ENCODE peak calls at places on chromosomes 2 and 18, in six cellular contexts. One of them, this sample, is unnamed.

GRCh38 chr2:235064980-235065379 is 113.2 kb downstream of the SH3BP4 start:
- DNase-seq in left lung: no peak
- DNase-seq in brain microvascular endothelial cell: no peak
- DNase-seq in IMR-90: no peak
- DNase-seq in H9: no peak
- DNase-seq in lung: no peak
- DNase-seq in this sample: no peak

GRCh38 chr2:27715318-27716165 is 51.9 kb downstream of the SLC4A1AP start:
- DNase-seq in IMR-90: peak
- DNase-seq in left lung: no peak
- DNase-seq in brain microvascular endothelial cell: peak
- DNase-seq in H9: no peak
- DNase-seq in lung: no peak
- DNase-seq in this sample: no peak

GRCh38 chr2:28424799-28425492 is 32.3 kb downstream of the FOSL2 start:
- DNase-seq in left lung: no peak
- DNase-seq in H9: no peak
- DNase-seq in IMR-90: no peak
- DNase-seq in lung: no peak
- DNase-seq in brain microvascular endothelial cell: no peak
- DNase-seq in this sample: no peak

GRCh38 chr2:241137276-241138190 is 11.7 kb downstream of the PASK start:
- DNase-seq in lung: no peak
- DNase-seq in IMR-90: no peak
- DNase-seq in brain microvascular endothelial cell: no peak
- DNase-seq in left lung: no peak
- DNase-seq in H9: no peak
- DNase-seq in this sample: no peak

GRCh38 chr18:8406486-8407250 is 202.6 kb upstream of the RAB12 start:
- DNase-seq in brain microvascular endothelial cell: no peak
- DNase-seq in IMR-90: peak
- DNase-seq in left lung: no peak
- DNase-seq in lung: no peak
- DNase-seq in H9: no peak
- DNase-seq in this sample: no peak

GRCh38 chr2:14358774-14359173 is 273.7 kb upstream of the LRATD1 start:
- DNase-seq in brain microvascular endothelial cell: no peak
- DNase-seq in H9: no peak
- DNase-seq in IMR-90: no peak
- DNase-seq in left lung: no peak
- DNase-seq in lung: no peak
- DNase-seq in this sample: no peak

GRCh38 chr2:36407403-36407802 is 51.8 kb downstream of the CRIM1 start:
- DNase-seq in brain microvascular endothelial cell: no peak
- DNase-seq in left lung: no peak
- DNase-seq in lung: no peak
- DNase-seq in IMR-90: no peak
- DNase-seq in H9: no peak
- DNase-seq in this sample: no peak

GRCh38 chr2:201234167-201235139 is 25.9 kb upstream of the CASP8 start:
- DNase-seq in lung: no peak
- DNase-seq in IMR-90: peak
- DNase-seq in left lung: no peak
- DNase-seq in H9: no peak
- DNase-seq in brain microvascular endothelial cell: no peak
- DNase-seq in this sample: no peak

GRCh38 chr2:233354971-233355574 is 779 bp downstream of the DGKD start:
- DNase-seq in H9: no peak
- DNase-seq in brain microvascular endothelial cell: no peak
- DNase-seq in lung: no peak
- DNase-seq in IMR-90: no peak
- DNase-seq in left lung: peak
- DNase-seq in this sample: no peak

GRCh38 chr2:157538073-157538472 is 90.6 kb downstream of the ACVR1C start:
- DNase-seq in left lung: no peak
- DNase-seq in IMR-90: no peak
- DNase-seq in lung: no peak
- DNase-seq in H9: no peak
- DNase-seq in brain microvascular endothelial cell: no peak
- DNase-seq in this sample: no peak

GRCh38 chr2:174775586-174775985 is 11.3 kb upstream of the CHRNA1 start:
- DNase-seq in brain microvascular endothelial cell: no peak
- DNase-seq in IMR-90: peak
- DNase-seq in left lung: no peak
- DNase-seq in lung: no peak
- DNase-seq in H9: peak
- DNase-seq in this sample: peak

GRCh38 chr18:3380384-3380961 is 69.5 kb upstream of the TGIF1 start:
- DNase-seq in H9: no peak
- DNase-seq in IMR-90: peak
- DNase-seq in lung: no peak
- DNase-seq in left lung: no peak
- DNase-seq in brain microvascular endothelial cell: peak
- DNase-seq in this sample: peak

GRCh38 chr2:149701241-149701640 is 113.7 kb upstream of the MMADHC start:
- DNase-seq in IMR-90: no peak
- DNase-seq in left lung: no peak
- DNase-seq in brain microvascular endothelial cell: no peak
- DNase-seq in lung: no peak
- DNase-seq in H9: no peak
- DNase-seq in this sample: no peak

GRCh38 chr2:2101924-2102323 is 229.2 kb downstream of the MYT1L start:
- DNase-seq in IMR-90: no peak
- DNase-seq in H9: no peak
- DNase-seq in brain microvascular endothelial cell: peak
- DNase-seq in lung: no peak
- DNase-seq in left lung: no peak
- DNase-seq in this sample: no peak

GRCh38 chr18:57771626-57772025 is 31.5 kb downstream of the ATP8B1 start:
- DNase-seq in lung: no peak
- DNase-seq in brain microvascular endothelial cell: no peak
- DNase-seq in H9: no peak
- DNase-seq in left lung: no peak
- DNase-seq in IMR-90: no peak
- DNase-seq in this sample: no peak

GRCh38 chr2:176096986-176097819 is 2.4 kb upstream of the HOXD12 start:
- DNase-seq in left lung: peak
- DNase-seq in brain microvascular endothelial cell: peak
- DNase-seq in H9: peak
- DNase-seq in lung: peak
- DNase-seq in IMR-90: peak
- DNase-seq in this sample: no peak

GRCh38 chr2:135926605-135927004 is 50.4 kb upstream of the MCM6 start:
- DNase-seq in left lung: no peak
- DNase-seq in IMR-90: no peak
- DNase-seq in lung: no peak
- DNase-seq in brain microvascular endothelial cell: no peak
- DNase-seq in H9: no peak
- DNase-seq in this sample: no peak

GRCh38 chr2:241553981-241554380 is 4.6 kb upstream of the BOK start:
- DNase-seq in IMR-90: no peak
- DNase-seq in H9: peak
- DNase-seq in brain microvascular endothelial cell: no peak
- DNase-seq in lung: no peak
- DNase-seq in left lung: no peak
- DNase-seq in this sample: no peak

GRCh38 chr2:9896216-9896615 is 52.9 kb downstream of the TAF1B start:
- DNase-seq in lung: no peak
- DNase-seq in brain microvascular endothelial cell: no peak
- DNase-seq in H9: no peak
- DNase-seq in IMR-90: no peak
- DNase-seq in left lung: no peak
- DNase-seq in this sample: no peak

GRCh38 chr2:16425462-16426336 is 239.9 kb downstream of the CYRIA start:
- DNase-seq in lung: peak
- DNase-seq in brain microvascular endothelial cell: no peak
- DNase-seq in H9: no peak
- DNase-seq in IMR-90: no peak
- DNase-seq in left lung: peak
- DNase-seq in this sample: no peak

GRCh38 chr2:121721926-121722325 is 14.7 kb downstream of the NIFK start:
- DNase-seq in brain microvascular endothelial cell: peak
- DNase-seq in lung: no peak
- DNase-seq in H9: no peak
- DNase-seq in IMR-90: peak
- DNase-seq in left lung: no peak
- DNase-seq in this sample: no peak

GRCh38 chr2:47172156-47172921 is 17.2 kb upstream of the STPG4 start:
- DNase-seq in left lung: no peak
- DNase-seq in brain microvascular endothelial cell: no peak
- DNase-seq in lung: no peak
- DNase-seq in H9: no peak
- DNase-seq in IMR-90: no peak
- DNase-seq in this sample: no peak

GRCh38 chr2:63283273-63283672 is 232.6 kb downstream of the OTX1 start:
- DNase-seq in left lung: no peak
- DNase-seq in IMR-90: no peak
- DNase-seq in brain microvascular endothelial cell: no peak
- DNase-seq in H9: no peak
- DNase-seq in lung: no peak
- DNase-seq in this sample: no peak

GRCh38 chr2:207549145-207549544 is 19.4 kb downstream of the CREB1 start:
- DNase-seq in left lung: no peak
- DNase-seq in brain microvascular endothelial cell: no peak
- DNase-seq in lung: no peak
- DNase-seq in H9: no peak
- DNase-seq in IMR-90: no peak
- DNase-seq in this sample: no peak

GRCh38 chr2:219289537-219290361 is 10.6 kb downstream of the DNAJB2 start:
- DNase-seq in brain microvascular endothelial cell: peak
- DNase-seq in left lung: no peak
- DNase-seq in lung: peak
- DNase-seq in IMR-90: peak
- DNase-seq in H9: no peak
- DNase-seq in this sample: no peak

DNA sequence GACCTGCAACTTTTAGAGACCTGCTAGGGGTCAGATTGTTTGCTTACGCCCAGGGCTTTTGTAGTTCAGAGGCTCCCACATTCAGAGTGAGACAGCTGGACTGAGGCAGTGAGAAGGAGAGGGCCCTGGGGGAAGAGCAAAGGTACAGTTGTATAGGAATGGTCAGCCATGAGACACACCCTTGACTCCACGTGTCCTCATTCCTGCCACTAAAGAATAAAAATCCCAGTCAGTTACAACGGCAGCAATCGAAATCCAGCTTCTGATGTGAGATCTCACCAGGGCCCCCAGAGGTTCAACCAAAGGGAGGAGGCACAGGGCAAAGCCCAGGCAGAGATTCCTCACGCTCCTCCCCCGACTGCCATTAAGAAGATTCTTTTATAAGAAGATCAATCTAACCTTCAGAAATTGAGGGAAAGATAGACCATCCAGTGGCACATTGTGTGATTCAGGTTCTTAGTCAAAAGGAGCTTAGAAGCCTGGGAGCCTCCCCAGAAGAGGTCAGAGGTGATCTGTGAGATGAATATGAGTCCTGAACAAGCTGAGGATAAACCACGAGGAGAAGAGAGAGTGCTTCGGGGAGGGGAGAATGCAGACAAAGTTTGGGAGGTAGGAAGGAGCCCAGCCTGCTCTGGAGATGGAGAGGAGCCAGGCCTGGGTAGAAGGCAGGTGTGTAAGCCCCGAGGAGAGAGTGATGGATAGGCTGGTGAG is 317.0 kb downstream of the CYP26B1 start:
- DNase-seq in IMR-90: peak
- DNase-seq in brain microvascular endothelial cell: no peak
- DNase-seq in H9: peak
- DNase-seq in lung: no peak
- DNase-seq in left lung: no peak
- DNase-seq in this sample: no peak
- H3K27ac ChIP-seq in IMR-90: peak
- H3K27ac ChIP-seq in brain microvascular endothelial cell: peak
- H3K27ac ChIP-seq in H9: no peak
- H3K27ac ChIP-seq in lung: no peak
- H3K27ac ChIP-seq in left lung: no peak
- H3K27ac ChIP-seq in this sample: no peak

DNA sequence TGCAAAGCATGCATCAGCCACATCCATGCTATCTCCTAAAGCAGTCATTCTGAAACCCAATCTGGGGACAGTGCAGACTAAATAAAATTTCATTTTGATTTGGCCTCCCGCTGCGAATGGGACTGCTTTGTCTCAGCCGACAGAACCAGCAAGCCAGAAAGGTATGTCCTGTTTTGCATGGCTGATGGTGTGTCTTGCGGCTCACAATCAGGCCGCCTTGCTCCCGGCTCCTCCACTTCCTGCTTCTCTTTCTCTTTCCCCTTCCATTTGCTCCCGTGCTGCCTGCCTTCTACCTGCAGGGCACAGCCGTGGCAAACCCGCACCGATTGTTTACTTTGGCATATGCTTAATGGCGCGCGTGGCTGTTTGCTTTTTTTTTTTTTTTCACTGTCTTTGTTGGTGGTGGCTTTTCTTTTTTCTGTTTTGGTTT is 419.5 kb upstream of the POU3F3 start:
- DNase-seq in left lung: no peak
- DNase-seq in brain microvascular endothelial cell: no peak
- DNase-seq in H9: peak
- DNase-seq in lung: no peak
- DNase-seq in IMR-90: no peak
- DNase-seq in this sample: no peak
- H3K27ac ChIP-seq in left lung: no peak
- H3K27ac ChIP-seq in brain microvascular endothelial cell: no peak
- H3K27ac ChIP-seq in H9: peak
- H3K27ac ChIP-seq in lung: no peak
- H3K27ac ChIP-seq in IMR-90: no peak
- H3K27ac ChIP-seq in this sample: no peak

GRCh38 chr2:134338180-134338579 is 84.3 kb downstream of the MGAT5 start:
- DNase-seq in lung: no peak
- DNase-seq in left lung: no peak
- DNase-seq in IMR-90: no peak
- DNase-seq in H9: no peak
- DNase-seq in brain microvascular endothelial cell: no peak
- DNase-seq in this sample: no peak
- H3K27ac ChIP-seq in lung: no peak
- H3K27ac ChIP-seq in left lung: peak
- H3K27ac ChIP-seq in IMR-90: no peak
- H3K27ac ChIP-seq in H9: no peak
- H3K27ac ChIP-seq in brain microvascular endothelial cell: no peak
- H3K27ac ChIP-seq in this sample: no peak

GRCh38 chr2:224927011-224927410 is 115.3 kb downstream of the DOCK10 start:
- DNase-seq in lung: no peak
- DNase-seq in H9: no peak
- DNase-seq in IMR-90: no peak
- DNase-seq in brain microvascular endothelial cell: no peak
- DNase-seq in left lung: no peak
- DNase-seq in this sample: no peak

GRCh38 chr2:224925066-224925821 is 117.0 kb downstream of the DOCK10 start:
- DNase-seq in IMR-90: no peak
- DNase-seq in brain microvascular endothelial cell: no peak
- DNase-seq in left lung: no peak
- DNase-seq in lung: no peak
- DNase-seq in H9: no peak
- DNase-seq in this sample: no peak

GRCh38 chr2:224927671-224928173 is 114.5 kb downstream of the DOCK10 start:
- DNase-seq in left lung: peak
- DNase-seq in brain microvascular endothelial cell: peak
- DNase-seq in H9: no peak
- DNase-seq in lung: peak
- DNase-seq in IMR-90: peak
- DNase-seq in this sample: no peak

GRCh38 chr2:224922142-224922727 is 120.0 kb downstream of the DOCK10 start:
- DNase-seq in H9: no peak
- DNase-seq in lung: no peak
- DNase-seq in brain microvascular endothelial cell: no peak
- DNase-seq in IMR-90: peak
- DNase-seq in left lung: no peak
- DNase-seq in this sample: no peak

GRCh38 chr2:224925822-224926124 is 116.5 kb downstream of the DOCK10 start:
- DNase-seq in H9: no peak
- DNase-seq in brain microvascular endothelial cell: no peak
- DNase-seq in left lung: no peak
- DNase-seq in lung: no peak
- DNase-seq in IMR-90: peak
- DNase-seq in this sample: no peak
- H3K27ac ChIP-seq in H9: no peak
- H3K27ac ChIP-seq in brain microvascular endothelial cell: peak
- H3K27ac ChIP-seq in left lung: peak
- H3K27ac ChIP-seq in lung: peak
- H3K27ac ChIP-seq in IMR-90: no peak
- H3K27ac ChIP-seq in this sample: peak

This sample was measured in epithelial cell of prostate.